ENCODE peak calls at places on chromosomes 5 and 9, in five cellular contexts. L is brain microvascular endothelial cell; A is CD4-positive, CD25-positive, alpha-beta regulatory T cell; J is CD8-positive, alpha-beta memory T cell; Q is ovary. V is an unnamed sample.

GRCh38 chr9:122498883-122499288 is 11.7 kb upstream of the OR1J2 start:
- DNase-seq in L (peak), J (no peak), Q (no peak), A (peak), V (no peak)

GRCh38 chr9:136618578-136619547 is 43.9 kb upstream of the EGFL7 start:
- DNase-seq in J (no peak), L (no peak), Q (no peak), A (no peak), V (no peak)

GRCh38 chr9:19470567-19470966 is 61.8 kb downstream of the ACER2 start:
- DNase-seq in J (no peak), A (no peak), L (no peak), Q (no peak), V (no peak)

GRCh38 chr9:98567540-98568233 is 141.0 kb downstream of the GABBR2 start:
- DNase-seq in Q (no peak), A (no peak), L (no peak), J (no peak), V (no peak)

GRCh38 chr9:131475956-131476776 is 26.6 kb upstream of the POMT1 start:
- DNase-seq in J (no peak), Q (no peak), A (no peak), L (no peak), V (no peak)

GRCh38 chr5:112824197-112824596 is 36.9 kb upstream of the SRP19 start:
- DNase-seq in L (no peak), Q (no peak), A (no peak), J (no peak), V (no peak)

GRCh38 chr5:178436326-178436940 is 153.8 kb downstream of the COL23A1 start:
- DNase-seq in Q (no peak), A (no peak), L (no peak), J (no peak), V (no peak)

GRCh38 chr9:77673912-77674791 is 26.0 kb upstream of the GNA14 start:
- DNase-seq in A (no peak), Q (no peak), J (no peak), L (no peak), V (no peak)

GRCh38 chr9:114930063-114930812 is at the start of gene TNFSF8:
- DNase-seq in J (peak), A (peak), L (no peak), Q (no peak), V (peak)

GRCh38 chr9:78235296-78235770 is 542 bp upstream of the CEP78 start:
- DNase-seq in A (no peak), Q (no peak), L (peak), J (no peak), V (no peak)

GRCh38 chr9:130634191-130634768 is 30.1 kb upstream of the PRDM12 start:
- DNase-seq in L (no peak), J (no peak), A (no peak), Q (no peak), V (no peak)

GRCh38 chr9:38017149-38017884 is 51.7 kb downstream of the SHB start:
- DNase-seq in Q (no peak), L (peak), J (no peak), A (no peak), V (no peak)

GRCh38 chr5:132221781-132222648 is 5.6 kb downstream of the P4HA2 start:
- DNase-seq in A (no peak), Q (peak), J (no peak), L (no peak), V (no peak)

GRCh38 chr5:109470263-109470662 is 60.5 kb upstream of the PJA2 start:
- DNase-seq in J (no peak), L (no peak), A (no peak), Q (no peak), V (no peak)

GRCh38 chr5:55232985-55233928 is at the start of gene CCNO:
- DNase-seq in L (peak), J (peak), Q (peak), A (peak), V (peak)

GRCh38 chr5:35316611-35317307 is 86.5 kb upstream of the PRLR start:
- DNase-seq in A (no peak), L (no peak), J (no peak), Q (no peak), V (no peak)

GRCh38 chr5:129830288-129830687 is 74.0 kb upstream of the CHSY3 start:
- DNase-seq in L (no peak), A (no peak), Q (no peak), J (no peak), V (no peak)

GRCh38 chr9:120413121-120414048 is 166.6 kb downstream of the CDK5RAP2 start:
- DNase-seq in A (no peak), L (no peak), J (no peak), Q (no peak), V (no peak)

GRCh38 chr5:81020478-81021167 is 60.5 kb downstream of the RASGRF2 start:
- DNase-seq in Q (no peak), J (no peak), A (no peak), L (no peak), V (no peak)

GRCh38 chr9:136316271-136316751 is 11.0 kb upstream of the GPSM1 start:
- DNase-seq in L (no peak), Q (no peak), J (peak), A (no peak), V (no peak)

GRCh38 chr9:76215066-76215465 is 179.2 kb downstream of the RFK start:
- DNase-seq in J (no peak), Q (no peak), A (no peak), L (peak), V (no peak)

GRCh38 chr5:79297661-79298060 is 61.7 kb downstream of the JMY start:
- DNase-seq in A (no peak), J (no peak), L (no peak), Q (no peak), V (no peak)

GRCh38 chr9:77257275-77257674 is 79.9 kb downstream of the VPS13A start:
- DNase-seq in L (no peak), J (no peak), A (no peak), Q (no peak), V (no peak)

GRCh38 chr9:86767373-86767772 is 179.9 kb downstream of the GAS1 start:
- DNase-seq in A (no peak), Q (no peak), J (no peak), L (no peak), V (no peak)
- H3K27ac ChIP-seq in A (no peak), Q (no peak), J (no peak), L (no peak), V (no peak)

DNA sequence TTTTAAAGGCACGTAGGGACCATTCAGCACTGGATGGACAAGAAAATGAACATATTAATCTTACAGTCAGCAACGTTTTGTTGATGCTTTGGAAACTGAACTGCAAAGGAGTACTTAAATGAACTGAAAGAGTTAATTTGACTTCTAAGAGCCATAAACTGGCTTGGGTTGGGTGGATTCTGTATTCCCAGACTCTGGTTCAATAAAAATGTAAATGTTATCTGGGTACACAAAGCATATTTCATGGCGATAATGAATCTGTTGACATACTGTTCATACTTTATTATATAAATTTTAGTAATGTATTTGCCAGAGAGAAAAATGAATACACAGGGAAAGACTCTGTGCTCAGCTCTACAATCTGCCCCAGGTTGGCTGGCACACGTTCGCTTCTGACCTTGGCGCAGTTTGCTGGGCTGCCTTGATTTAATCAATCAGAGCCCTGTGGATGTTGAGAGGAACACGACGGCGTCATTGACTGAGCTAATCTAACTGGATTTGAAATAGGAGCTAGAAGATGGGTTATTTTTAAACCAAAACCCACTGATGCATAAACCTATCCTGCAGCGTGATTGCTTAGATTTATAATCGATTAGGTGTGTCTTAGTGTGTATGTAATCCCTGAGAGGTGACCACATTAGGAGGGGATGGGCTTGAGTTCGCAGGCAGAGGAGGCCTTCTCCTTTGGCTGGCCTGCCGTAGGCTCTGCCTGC is 4.1 kb upstream of the ADCY2 start:
- DNase-seq in Q (no peak), J (no peak), L (no peak), A (no peak), V (no peak)
- H3K27ac ChIP-seq in Q (no peak), J (no peak), L (no peak), A (no peak), V (no peak)

GRCh38 chr5:150065886-150066285 is 20.5 kb downstream of the CSF1R start:
- DNase-seq in Q (no peak), J (no peak), A (no peak), L (peak), V (no peak)

GRCh38 chr5:150065346-150065745 is 21.0 kb downstream of the CSF1R start:
- DNase-seq in J (no peak), A (no peak), Q (no peak), L (peak), V (no peak)

GRCh38 chr5:150067405-150067960 is 18.9 kb downstream of the CSF1R start:
- DNase-seq in Q (no peak), A (no peak), L (no peak), J (no peak), V (peak)

GRCh38 chr5:150066901-150067396 is 19.4 kb downstream of the CSF1R start:
- DNase-seq in L (peak), A (no peak), Q (no peak), J (no peak), V (no peak)

GRCh38 chr5:150066436-150066835 is 19.9 kb downstream of the CSF1R start:
- DNase-seq in J (no peak), L (no peak), Q (no peak), A (no peak), V (no peak)
- H3K27ac ChIP-seq in J (no peak), L (no peak), Q (no peak), A (no peak), V (no peak)

GRCh38 chr5:173229966-173230740 is 4.9 kb downstream of the NKX2-5 start:
- DNase-seq in L (no peak), J (no peak), A (no peak), Q (no peak), V (no peak)
- H3K27ac ChIP-seq in L (no peak), J (no peak), A (no peak), Q (no peak), V (no peak)

DNA sequence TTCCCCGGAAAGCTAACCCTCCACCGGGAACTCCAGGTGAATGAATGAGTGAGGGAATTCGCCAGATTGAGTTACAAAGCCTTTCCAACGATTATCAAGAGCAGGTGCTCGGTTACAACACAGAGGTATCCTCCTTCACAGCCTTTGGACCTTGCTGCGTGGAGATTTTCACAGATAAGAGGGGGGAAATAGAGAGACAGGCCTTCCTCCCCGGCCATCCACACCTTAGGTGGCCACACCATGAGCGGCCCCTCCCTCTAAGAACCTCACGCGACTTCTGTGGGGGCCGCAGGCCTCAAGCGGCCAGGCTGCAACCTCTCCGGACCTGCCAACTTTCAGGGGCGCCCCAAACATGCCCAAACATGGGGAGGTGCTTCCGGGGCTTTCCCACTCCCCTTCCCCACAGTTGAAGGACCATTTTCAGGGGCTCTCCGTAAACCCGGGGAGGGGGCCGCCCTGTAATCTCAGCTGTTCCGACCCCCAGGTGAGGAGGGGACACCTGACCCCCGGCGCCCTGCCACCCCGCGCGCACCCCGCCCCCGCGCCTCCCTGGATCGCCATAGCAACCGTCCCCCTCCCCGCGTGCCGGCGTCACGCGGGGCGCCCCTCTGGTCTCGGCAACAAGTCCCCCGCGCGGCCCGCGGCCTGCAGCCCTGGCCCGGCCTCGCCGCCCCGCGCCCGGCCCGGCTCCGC is 603 bp downstream of the DENND1A start:
- DNase-seq in L (no peak), J (peak), A (no peak), Q (peak), V (peak)
- H3K27ac ChIP-seq in L (no peak), J (peak), A (peak), Q (no peak), V (no peak)

DNA sequence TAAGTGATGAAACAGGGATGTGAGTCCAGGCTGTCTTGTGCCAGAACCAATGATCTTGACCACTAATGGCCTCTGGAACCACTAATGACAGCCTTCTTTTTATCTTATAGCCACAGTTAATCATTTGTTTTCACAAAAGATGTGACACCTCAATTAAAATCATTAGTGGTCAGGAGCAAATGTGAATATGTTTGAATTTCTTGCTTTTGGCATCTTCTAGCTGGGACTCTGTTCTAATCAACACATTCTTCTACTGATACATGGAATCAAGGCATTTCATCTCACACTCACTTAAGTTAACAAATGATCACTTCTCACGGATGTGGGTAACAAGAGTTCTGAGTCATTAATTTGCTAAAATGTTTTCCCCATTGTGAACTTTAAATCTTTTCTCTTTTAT is 102.7 kb upstream of the CD180 start:
- DNase-seq in A (no peak), L (no peak), Q (no peak), J (no peak), V (no peak)
- H3K27ac ChIP-seq in A (no peak), L (no peak), Q (no peak), J (no peak), V (no peak)

GRCh38 chr5:154415114-154415513 is 30.7 kb upstream of the SAP30L start:
- DNase-seq in J (no peak), A (no peak), Q (no peak), L (no peak), V (no peak)

GRCh38 chr5:154411338-154411737 is 34.5 kb upstream of the SAP30L start:
- DNase-seq in A (no peak), L (no peak), J (no peak), Q (no peak), V (no peak)

GRCh38 chr5:154412316-154412715 is 33.5 kb upstream of the SAP30L start:
- DNase-seq in J (no peak), A (no peak), L (no peak), Q (no peak), V (no peak)

GRCh38 chr5:154410786-154411185 is 35.0 kb upstream of the SAP30L start:
- DNase-seq in L (no peak), A (no peak), J (no peak), Q (no peak), V (no peak)

GRCh38 chr5:154412925-154413324 is 32.9 kb upstream of the SAP30L start:
- DNase-seq in A (no peak), Q (no peak), J (no peak), L (no peak), V (no peak)
- H3K27ac ChIP-seq in A (no peak), Q (no peak), J (no peak), L (no peak), V (no peak)

GRCh38 chr9:133327834-133328484 is 8.0 kb downstream of the SURF6 start:
- DNase-seq in L (no peak), A (no peak), J (no peak), Q (no peak), V (no peak)
- H3K27ac ChIP-seq in L (no peak), A (no peak), J (no peak), Q (no peak), V (no peak)